ENCODE peak calls at places on chromosomes 4 and X, in eight cellular contexts. P is prostate gland; Z is right atrium auricular region; C is OCI-LY7; Y is endodermal cell; H is body of pancreas; N is CD8-positive, alpha-beta T cell; Q is CD4-positive, CD25-positive, alpha-beta regulatory T cell. X is an unnamed sample. For H3K4me1, the result is how much of the 10 kb centered on the place peaks cover.

GRCh38 chr4:40335508-40335860 is 351 bp downstream of the CHRNA9 start:
- DNase-seq in Y (no peak), H (no peak), P (no peak), C (no peak), Z (no peak), Q (no peak), N (no peak), X (no peak)

GRCh38 chr4:174218127-174218790 is 65.2 kb downstream of the FBXO8 start:
- DNase-seq in N (no peak), Y (peak), Q (no peak), Z (no peak), P (no peak), C (no peak), H (no peak), X (no peak)

GRCh38 chrX:54807524-54808108 is at the start of gene MAGED2:
- DNase-seq in N (peak), C (no peak), Y (peak), Q (peak), P (peak), H (peak), Z (no peak), X (no peak)

GRCh38 chrX:40685352-40685918 is 38.1 kb upstream of the CXorf38 start:
- DNase-seq in Q (peak), P (no peak), C (no peak), Y (no peak), N (no peak), H (no peak), Z (no peak), X (no peak)

GRCh38 chr4:61997813-61998212 is 797.7 kb downstream of the ADGRL3 start:
- DNase-seq in P (no peak), C (no peak), N (no peak), Y (no peak), Z (no peak), H (no peak), Q (no peak), X (no peak)

GRCh38 chr4:149706942-149707341 is 108.7 kb downstream of the IQCM start:
- DNase-seq in N (no peak), P (no peak), Q (no peak), H (no peak), C (no peak), Z (no peak), Y (no peak), X (no peak)

GRCh38 chr4:65510976-65511375 is 159.3 kb downstream of the EPHA5 start:
- DNase-seq in P (no peak), Y (no peak), N (no peak), H (no peak), C (no peak), Q (no peak), Z (no peak), X (no peak)

GRCh38 chr4:138758876-138759275 is 256.7 kb upstream of the NOCT start:
- DNase-seq in Q (no peak), H (no peak), N (no peak), C (no peak), Y (no peak), P (no peak), Z (no peak), X (no peak)

GRCh38 chr4:20839957-20840356 is 139.7 kb downstream of the PACRGL start:
- DNase-seq in C (no peak), P (no peak), N (no peak), Y (no peak), Q (no peak), H (no peak), Z (no peak), X (no peak)

GRCh38 chr4:145939856-145940255 is 1.2 kb upstream of the ZNF827 start:
- DNase-seq in N (no peak), C (no peak), H (no peak), Q (no peak), P (no peak), Z (no peak), Y (no peak), X (no peak)

GRCh38 chrX:48800574-48801280 is 1.1 kb upstream of the HDAC6 start:
- DNase-seq in H (peak), Z (no peak), P (no peak), N (no peak), Q (peak), C (peak), Y (no peak), X (no peak)

GRCh38 chrX:47080915-47081236 is 2.6 kb downstream of the RGN start:
- DNase-seq in H (no peak), Q (no peak), Z (no peak), N (no peak), C (no peak), P (no peak), Y (no peak), X (no peak)

GRCh38 chr4:25915359-25915716 is 1.3 kb downstream of the SMIM20 start:
- DNase-seq in N (no peak), C (no peak), Q (no peak), P (no peak), Z (no peak), Y (no peak), H (peak), X (no peak)

GRCh38 chr4:148116264-148116663 is 325.9 kb downstream of the NR3C2 start:
- DNase-seq in Z (no peak), Q (no peak), Y (no peak), P (no peak), H (no peak), N (no peak), C (no peak), X (no peak)

GRCh38 chr4:116358633-116359222 is 726.6 kb downstream of the TRAM1L1 start:
- DNase-seq in C (peak), Q (peak), H (peak), Y (peak), N (peak), Z (peak), P (peak), X (peak)

GRCh38 chr4:152988721-152989553 is 52.8 kb downstream of the FHDC1 start:
- DNase-seq in C (no peak), H (no peak), P (no peak), Z (no peak), N (no peak), Q (no peak), Y (no peak), X (no peak)

GRCh38 chrX:43560247-43560946 is 95.7 kb upstream of the MAOA start:
- DNase-seq in C (no peak), Q (no peak), N (no peak), Y (no peak), P (no peak), Z (no peak), H (no peak), X (no peak)

GRCh38 chrX:136711147-136711546 is 63.2 kb downstream of the CD40LG start:
- DNase-seq in H (peak), C (peak), P (peak), Y (peak), Z (no peak), Q (no peak), N (no peak), X (no peak)

GRCh38 chr4:108852691-108853090 is 89.8 kb upstream of the ETNPPL start:
- DNase-seq in N (no peak), P (no peak), H (no peak), Z (no peak), Y (no peak), C (no peak), Q (no peak), X (no peak)

DNA sequence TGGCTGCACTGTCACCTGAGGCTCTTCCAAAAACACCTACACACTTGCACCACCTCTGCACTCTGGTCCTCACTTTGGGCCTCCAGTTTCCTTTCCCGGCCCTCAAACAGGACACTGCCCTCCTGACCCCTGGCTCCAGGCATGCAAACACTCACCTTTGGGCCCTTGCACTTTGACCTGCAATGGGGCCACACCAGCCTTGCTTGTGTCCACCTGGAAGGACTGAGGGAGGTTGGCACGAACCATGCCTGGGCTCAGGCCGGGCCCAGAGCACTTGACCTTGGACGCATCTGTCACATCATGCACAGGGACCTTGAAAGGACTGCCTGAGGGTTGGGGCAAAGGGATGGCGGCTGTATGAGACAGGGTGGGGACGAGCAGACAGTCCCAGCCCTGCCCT is 15.6 kb downstream of the FLNA start:
- DNase-seq in N (no peak), H (no peak), Q (no peak), Z (no peak), C (no peak), P (no peak), Y (no peak), X (no peak)
- H3K27ac ChIP-seq in N (no peak), H (no peak), Q (no peak), Z (peak), C (no peak), P (no peak), Y (no peak), X (no peak)

GRCh38 chr4:176784816-176785215 is 7.9 kb downstream of the VEGFC start:
- DNase-seq in H (no peak), Q (no peak), C (no peak), N (no peak), Z (no peak), P (no peak), Y (no peak), X (no peak)
- H3K4me1 ChIP-seq in H (under half), Q (under half), C (under half), N (under half), Z (under half), P (under half), Y (under half), X (under half)

GRCh38 chr4:4861592-4862551 is 2.4 kb downstream of the MSX1 start:
- DNase-seq in N (no peak), C (no peak), Y (peak), H (no peak), Z (no peak), P (no peak), Q (no peak), X (no peak)

GRCh38 chr4:4859799-4860380 is 425 bp downstream of the MSX1 start:
- DNase-seq in Q (no peak), C (no peak), Y (peak), H (no peak), P (no peak), Z (no peak), N (no peak), X (no peak)

GRCh38 chr4:4860803-4861591 is 1.5 kb downstream of the MSX1 start:
- DNase-seq in P (no peak), H (no peak), Z (no peak), C (no peak), Q (no peak), Y (peak), N (no peak), X (no peak)

GRCh38 chr4:4859010-4859798 is at the start of gene MSX1:
- DNase-seq in C (peak), H (peak), N (no peak), Z (peak), P (peak), Q (peak), Y (peak), X (peak)

DNA sequence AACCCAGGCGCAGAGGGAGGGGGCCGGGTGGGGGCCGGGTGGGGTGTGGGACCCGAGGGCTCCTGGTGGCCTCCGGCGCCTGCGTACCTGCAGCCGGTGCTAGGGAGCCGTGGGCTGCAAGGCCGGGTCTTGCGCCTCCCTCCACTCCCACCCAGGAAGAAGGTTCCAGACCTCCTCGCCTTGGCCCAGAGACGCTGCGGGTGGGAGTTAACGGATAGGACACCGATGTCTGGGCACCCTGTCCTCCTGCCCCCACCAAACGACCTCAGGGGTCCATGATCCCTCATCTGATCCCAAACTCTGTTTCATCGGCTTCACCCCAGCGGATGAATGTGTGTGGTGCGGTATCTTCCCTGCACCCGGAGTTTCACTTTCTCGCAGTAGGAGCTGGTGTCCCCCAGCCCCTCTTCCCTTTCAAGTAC is 927 bp downstream of the MSX1 start:
- DNase-seq in P (no peak), C (no peak), Q (no peak), N (no peak), Y (peak), Z (no peak), H (no peak), X (no peak)
- H3K27ac ChIP-seq in P (peak), C (no peak), Q (no peak), N (no peak), Y (no peak), Z (peak), H (peak), X (peak)

DNA sequence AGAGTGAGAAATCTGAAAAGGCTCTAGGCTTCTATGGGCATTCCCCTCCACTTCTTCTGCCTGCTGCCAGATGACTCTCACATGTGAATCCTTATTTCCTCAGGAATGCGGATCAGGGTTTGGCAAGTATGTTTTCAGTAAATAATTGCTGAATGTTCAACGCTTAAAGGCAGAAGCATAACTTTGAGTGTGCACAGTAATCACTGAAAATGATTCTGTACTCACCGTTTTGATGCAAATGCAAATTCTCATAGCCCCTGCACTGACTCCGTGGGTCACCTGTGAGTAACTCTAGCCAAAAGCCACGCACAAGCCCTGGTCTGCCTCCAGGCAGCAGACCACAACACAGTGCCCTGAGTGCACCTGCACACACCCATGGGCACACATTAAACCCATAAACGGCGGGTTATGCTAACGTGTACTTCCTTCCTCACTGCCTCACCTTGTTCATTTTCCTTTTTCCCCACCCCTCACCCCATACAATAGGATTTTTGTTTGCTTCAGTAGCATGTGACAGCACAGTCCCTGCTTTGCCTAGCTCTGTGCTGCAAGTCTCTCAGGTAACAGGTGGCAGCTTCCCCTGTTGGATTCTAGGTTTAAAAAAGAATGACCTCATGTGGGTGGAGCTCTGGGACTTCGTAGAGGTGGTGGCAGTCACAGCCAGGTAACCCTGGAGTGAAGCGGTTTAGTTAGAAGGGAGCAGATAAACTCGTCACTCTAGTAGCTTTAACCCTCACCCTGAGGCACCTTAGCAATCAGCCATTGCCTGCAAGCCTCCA is at the start of gene ARHGEF38:
- DNase-seq in Y (peak), Z (no peak), N (no peak), C (no peak), P (peak), H (peak), Q (no peak), X (peak)
- H3K4me1 ChIP-seq in Y (under half), Z (under half), N (under half), C (under half), P (under half), H (under half), Q (under half), X (under half)

DNA sequence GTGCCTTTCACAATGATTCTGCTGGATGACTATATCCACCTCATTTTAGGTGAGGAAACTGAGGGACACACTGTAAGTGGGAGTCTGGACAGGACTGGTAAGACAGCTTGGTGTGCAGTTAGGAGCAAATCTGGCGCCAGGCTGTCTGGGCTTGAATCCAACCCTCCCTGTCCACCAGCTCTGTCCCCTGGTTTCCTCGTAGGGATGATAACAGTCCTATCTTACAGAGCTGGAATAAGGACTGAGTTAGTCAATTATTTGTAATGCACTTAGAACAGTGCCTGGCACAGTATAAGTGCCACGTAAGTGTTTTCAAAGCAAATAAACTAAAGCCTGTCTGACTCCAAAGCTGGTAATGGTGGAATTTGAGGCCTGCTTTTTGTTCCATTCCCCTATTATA is 101.9 kb downstream of the UCHL1 start:
- DNase-seq in P (peak), Z (no peak), N (no peak), C (no peak), H (peak), Y (no peak), Q (no peak), X (peak)
- H3K27ac ChIP-seq in P (peak), Z (peak), N (no peak), C (no peak), H (peak), Y (no peak), Q (no peak), X (peak)

GRCh38 chr4:41533685-41534084 is 4.3 kb upstream of the LIMCH1 start:
- DNase-seq in Y (no peak), H (no peak), C (no peak), Q (no peak), Z (no peak), P (no peak), N (no peak), X (no peak)

GRCh38 chr4:41532880-41533279 is 5.1 kb upstream of the LIMCH1 start:
- DNase-seq in Q (no peak), C (no peak), N (no peak), Y (no peak), P (no peak), Z (no peak), H (no peak), X (no peak)

GRCh38 chr4:41537267-41537890 is 578 bp upstream of the LIMCH1 start:
- DNase-seq in Z (no peak), N (no peak), Y (no peak), Q (no peak), C (no peak), P (no peak), H (no peak), X (no peak)

GRCh38 chr4:41538017-41538733 is at the start of gene LIMCH1:
- DNase-seq in N (no peak), P (peak), H (peak), Z (peak), Q (no peak), Y (peak), C (no peak), X (peak)

DNA sequence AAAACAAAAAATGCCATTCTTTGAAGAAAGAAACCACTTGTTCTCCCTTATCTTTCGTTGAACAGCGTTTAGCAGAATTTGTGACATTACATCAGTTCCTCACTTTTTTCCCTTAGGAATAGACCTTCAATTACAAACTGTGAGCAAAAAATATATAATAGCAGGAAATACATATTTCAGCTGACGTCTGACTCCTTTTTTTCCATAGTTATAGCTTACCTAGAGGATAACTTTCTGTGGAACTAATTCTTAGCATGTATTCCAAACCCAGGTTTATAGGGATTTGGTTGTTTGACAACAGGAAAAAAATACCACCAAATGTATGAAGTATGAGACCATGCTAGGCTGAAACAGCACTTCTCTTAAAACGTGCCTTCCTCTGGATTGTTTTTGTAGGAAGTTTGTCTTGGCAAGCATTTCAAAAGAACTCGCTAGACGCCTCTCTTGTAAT is 2.0 kb upstream of the LIMCH1 start:
- DNase-seq in N (no peak), P (no peak), Q (no peak), Y (no peak), C (no peak), Z (no peak), H (no peak), X (no peak)
- H3K4me1 ChIP-seq in N (under half), P (under half), Q (under half), Y (under half), C (under half), Z (under half), H (under half), X (under half)

X was measured in lung.